ENCODE peak calls at places on chromosomes 5 and 9, in nine cellular contexts. One of them, this sample, is unnamed.

GRCh38 chr5:179147991-179148702 is 88.0 kb downstream of the ZNF354C start:
- DNase-seq in trophoblast cell: no peak
- DNase-seq in NAMALWA: no peak
- DNase-seq in left ventricle myocardium inferior: peak
- DNase-seq in ureter: no peak
- DNase-seq in dermis blood vessel endothelial cell: no peak
- DNase-seq in psoas muscle: peak
- DNase-seq in HuH-7.5: no peak
- DNase-seq in stimulated activated naive CD4-positive, alpha-beta T cell: no peak
- DNase-seq in this sample: no peak

GRCh38 chr5:112146323-112146848 is 272.7 kb downstream of the EPB41L4A start:
- DNase-seq in trophoblast cell: no peak
- DNase-seq in NAMALWA: no peak
- DNase-seq in left ventricle myocardium inferior: no peak
- DNase-seq in ureter: no peak
- DNase-seq in dermis blood vessel endothelial cell: no peak
- DNase-seq in psoas muscle: peak
- DNase-seq in HuH-7.5: no peak
- DNase-seq in stimulated activated naive CD4-positive, alpha-beta T cell: no peak
- DNase-seq in this sample: no peak

GRCh38 chr5:173881811-173882575 is 6.2 kb upstream of the CPEB4 start:
- DNase-seq in trophoblast cell: peak
- DNase-seq in NAMALWA: no peak
- DNase-seq in left ventricle myocardium inferior: no peak
- DNase-seq in ureter: no peak
- DNase-seq in dermis blood vessel endothelial cell: no peak
- DNase-seq in psoas muscle: no peak
- DNase-seq in HuH-7.5: no peak
- DNase-seq in stimulated activated naive CD4-positive, alpha-beta T cell: no peak
- DNase-seq in this sample: no peak

GRCh38 chr5:177317959-177318377 is 6.3 kb upstream of the MXD3 start:
- DNase-seq in trophoblast cell: peak
- DNase-seq in NAMALWA: peak
- DNase-seq in left ventricle myocardium inferior: peak
- DNase-seq in ureter: peak
- DNase-seq in dermis blood vessel endothelial cell: peak
- DNase-seq in psoas muscle: peak
- DNase-seq in HuH-7.5: peak
- DNase-seq in stimulated activated naive CD4-positive, alpha-beta T cell: peak
- DNase-seq in this sample: no peak

GRCh38 chr5:90547072-90547536 is 11.5 kb upstream of the ADGRV1 start:
- DNase-seq in trophoblast cell: no peak
- DNase-seq in NAMALWA: no peak
- DNase-seq in left ventricle myocardium inferior: no peak
- DNase-seq in ureter: no peak
- DNase-seq in dermis blood vessel endothelial cell: no peak
- DNase-seq in psoas muscle: no peak
- DNase-seq in HuH-7.5: peak
- DNase-seq in stimulated activated naive CD4-positive, alpha-beta T cell: no peak
- DNase-seq in this sample: no peak

GRCh38 chr5:14471557-14471956 is 110.0 kb upstream of the OTULINL start:
- DNase-seq in trophoblast cell: no peak
- DNase-seq in NAMALWA: no peak
- DNase-seq in left ventricle myocardium inferior: no peak
- DNase-seq in ureter: no peak
- DNase-seq in dermis blood vessel endothelial cell: no peak
- DNase-seq in psoas muscle: no peak
- DNase-seq in HuH-7.5: no peak
- DNase-seq in stimulated activated naive CD4-positive, alpha-beta T cell: no peak
- DNase-seq in this sample: no peak

GRCh38 chr5:159571501-159572244 is 241.4 kb upstream of the IL12B start:
- DNase-seq in trophoblast cell: peak
- DNase-seq in NAMALWA: no peak
- DNase-seq in left ventricle myocardium inferior: no peak
- DNase-seq in ureter: no peak
- DNase-seq in dermis blood vessel endothelial cell: no peak
- DNase-seq in psoas muscle: no peak
- DNase-seq in HuH-7.5: no peak
- DNase-seq in stimulated activated naive CD4-positive, alpha-beta T cell: no peak
- DNase-seq in this sample: no peak

GRCh38 chr9:88889386-88889785 is 101.9 kb upstream of the S1PR3 start:
- DNase-seq in trophoblast cell: no peak
- DNase-seq in NAMALWA: no peak
- DNase-seq in left ventricle myocardium inferior: no peak
- DNase-seq in ureter: no peak
- DNase-seq in dermis blood vessel endothelial cell: peak
- DNase-seq in psoas muscle: no peak
- DNase-seq in HuH-7.5: no peak
- DNase-seq in stimulated activated naive CD4-positive, alpha-beta T cell: no peak
- DNase-seq in this sample: no peak

GRCh38 chr5:8944005-8944404 is 601.9 kb downstream of the SEMA5A start:
- DNase-seq in trophoblast cell: no peak
- DNase-seq in NAMALWA: no peak
- DNase-seq in left ventricle myocardium inferior: no peak
- DNase-seq in ureter: no peak
- DNase-seq in dermis blood vessel endothelial cell: no peak
- DNase-seq in psoas muscle: no peak
- DNase-seq in HuH-7.5: no peak
- DNase-seq in stimulated activated naive CD4-positive, alpha-beta T cell: no peak
- DNase-seq in this sample: no peak

GRCh38 chr9:107172160-107172978 is 110.7 kb upstream of the RAD23B start:
- DNase-seq in trophoblast cell: peak
- DNase-seq in NAMALWA: peak
- DNase-seq in left ventricle myocardium inferior: peak
- DNase-seq in ureter: peak
- DNase-seq in dermis blood vessel endothelial cell: peak
- DNase-seq in psoas muscle: peak
- DNase-seq in HuH-7.5: peak
- DNase-seq in stimulated activated naive CD4-positive, alpha-beta T cell: no peak
- DNase-seq in this sample: peak

GRCh38 chr9:6197330-6197729 is 18.3 kb upstream of the IL33 start:
- DNase-seq in trophoblast cell: no peak
- DNase-seq in NAMALWA: peak
- DNase-seq in left ventricle myocardium inferior: no peak
- DNase-seq in ureter: no peak
- DNase-seq in dermis blood vessel endothelial cell: peak
- DNase-seq in psoas muscle: no peak
- DNase-seq in HuH-7.5: peak
- DNase-seq in stimulated activated naive CD4-positive, alpha-beta T cell: no peak
- DNase-seq in this sample: no peak

GRCh38 chr5:80141681-80142080 is 106.5 kb downstream of the THBS4 start:
- DNase-seq in trophoblast cell: no peak
- DNase-seq in NAMALWA: no peak
- DNase-seq in left ventricle myocardium inferior: no peak
- DNase-seq in ureter: no peak
- DNase-seq in dermis blood vessel endothelial cell: no peak
- DNase-seq in psoas muscle: no peak
- DNase-seq in HuH-7.5: no peak
- DNase-seq in stimulated activated naive CD4-positive, alpha-beta T cell: no peak
- DNase-seq in this sample: no peak

GRCh38 chr9:127525426-127526188 is 74.3 kb downstream of the LRSAM1 start:
- DNase-seq in trophoblast cell: peak
- DNase-seq in NAMALWA: peak
- DNase-seq in left ventricle myocardium inferior: no peak
- DNase-seq in ureter: no peak
- DNase-seq in dermis blood vessel endothelial cell: peak
- DNase-seq in psoas muscle: no peak
- DNase-seq in HuH-7.5: no peak
- DNase-seq in stimulated activated naive CD4-positive, alpha-beta T cell: no peak
- DNase-seq in this sample: no peak

GRCh38 chr9:121200346-121200745 is 1.3 kb downstream of the RAB14 start:
- DNase-seq in trophoblast cell: no peak
- DNase-seq in NAMALWA: no peak
- DNase-seq in left ventricle myocardium inferior: no peak
- DNase-seq in ureter: no peak
- DNase-seq in dermis blood vessel endothelial cell: no peak
- DNase-seq in psoas muscle: no peak
- DNase-seq in HuH-7.5: no peak
- DNase-seq in stimulated activated naive CD4-positive, alpha-beta T cell: no peak
- DNase-seq in this sample: no peak

GRCh38 chr9:16309350-16310271 is 560.9 kb downstream of the BNC2 start:
- DNase-seq in trophoblast cell: peak
- DNase-seq in NAMALWA: no peak
- DNase-seq in left ventricle myocardium inferior: peak
- DNase-seq in ureter: peak
- DNase-seq in dermis blood vessel endothelial cell: no peak
- DNase-seq in psoas muscle: peak
- DNase-seq in HuH-7.5: no peak
- DNase-seq in stimulated activated naive CD4-positive, alpha-beta T cell: no peak
- DNase-seq in this sample: no peak

GRCh38 chr5:29905626-29906353 is 1287.7 kb upstream of the CDH6 start:
- DNase-seq in trophoblast cell: no peak
- DNase-seq in NAMALWA: no peak
- DNase-seq in left ventricle myocardium inferior: no peak
- DNase-seq in ureter: no peak
- DNase-seq in dermis blood vessel endothelial cell: no peak
- DNase-seq in psoas muscle: no peak
- DNase-seq in HuH-7.5: no peak
- DNase-seq in stimulated activated naive CD4-positive, alpha-beta T cell: no peak
- DNase-seq in this sample: no peak

GRCh38 chr5:81949479-81949878 is 22.3 kb upstream of the ATG10 start:
- DNase-seq in trophoblast cell: no peak
- DNase-seq in NAMALWA: no peak
- DNase-seq in left ventricle myocardium inferior: no peak
- DNase-seq in ureter: no peak
- DNase-seq in dermis blood vessel endothelial cell: no peak
- DNase-seq in psoas muscle: no peak
- DNase-seq in HuH-7.5: no peak
- DNase-seq in stimulated activated naive CD4-positive, alpha-beta T cell: no peak
- DNase-seq in this sample: no peak